ENCODE peak calls at places on chromosomes 13 and 19, in nine cellular contexts. G is OCI-M1, K is LoVo, P is brain pericyte, X is neural progenitor cell, Z is adrenal gland, U is HCEC 1CT, V is type B pancreatic cell, E is PC-9. Q is an unnamed sample.

GRCh38 chr19:16200038-16200775 is 2.5 kb downstream of the AP1M1 start:
- DNase-seq in X (no peak), U (peak), K (no peak), V (no peak), Z (peak), P (no peak), E (no peak), G (no peak), Q (no peak)

GRCh38 chr19:50197348-50197747 is 6.1 kb upstream of the MYH14 start:
- DNase-seq in Z (no peak), E (no peak), V (no peak), U (no peak), P (no peak), X (no peak), K (no peak), G (no peak), Q (no peak)

GRCh38 chr13:41019027-41019487 is at the start of gene ELF1:
- DNase-seq in E (peak), U (peak), Z (peak), G (peak), K (peak), P (no peak), X (no peak), V (no peak), Q (no peak)

GRCh38 chr13:19781526-19781925 is 1.2 kb downstream of the PSPC1 start:
- DNase-seq in X (no peak), K (no peak), E (no peak), U (no peak), P (no peak), G (peak), V (no peak), Z (no peak), Q (no peak)

GRCh38 chr19:51750381-51751124 is 1.1 kb downstream of the FPR1 start:
- DNase-seq in K (no peak), V (no peak), G (no peak), E (no peak), X (no peak), U (no peak), Z (no peak), P (no peak), Q (no peak)

GRCh38 chr19:51079486-51080110 is 3.1 kb downstream of the KLK14 start:
- DNase-seq in V (no peak), X (no peak), G (no peak), P (no peak), K (peak), U (no peak), E (no peak), Z (no peak), Q (no peak)

GRCh38 chr19:56732974-56733373 is 61.4 kb upstream of the ZNF835 start:
- DNase-seq in P (no peak), U (no peak), G (peak), E (no peak), V (no peak), Z (no peak), X (no peak), K (no peak), Q (no peak)

GRCh38 chr13:99176309-99177276 is 24.1 kb upstream of the UBAC2 start:
- DNase-seq in U (peak), G (peak), E (peak), P (no peak), Z (peak), V (peak), X (peak), K (peak), Q (no peak)

GRCh38 chr19:30455881-30456280 is 83.7 kb downstream of the ZNF536 start:
- DNase-seq in X (no peak), P (no peak), E (no peak), V (no peak), U (no peak), K (no peak), G (no peak), Z (no peak), Q (no peak)

GRCh38 chr19:34962281-34962944 is 1.6 kb downstream of the ZNF792 start:
- DNase-seq in P (no peak), U (no peak), V (no peak), X (no peak), E (no peak), Z (no peak), G (peak), K (no peak), Q (no peak)